ENCODE peak calls at places on chromosomes 2 and 18, in nine cellular contexts. C is naive thymus-derived CD4-positive, alpha-beta T cell; L is ACHN; N is activated naive CD4-positive, alpha-beta T cell treated with anti-CD3 and anti-CD28 coated beads for 36 hours; J is body of pancreas; U is cardiac septum; X is ureter; O is lower leg skin; I is AML-193. F is an unnamed sample.

GRCh38 chr2:65357095-65357958 is 75.1 kb downstream of the SPRED2 start:
- DNase-seq in O (no peak), I (no peak), N (peak; percentile 29), C (no peak), L (no peak), J (no peak), U (no peak), X (no peak), F (no peak)

GRCh38 chr18:11412790-11413189 is 196.6 kb upstream of the SLC35G4 start:
- DNase-seq in C (no peak), O (no peak), X (no peak), U (no peak), I (no peak), N (no peak), L (no peak), J (no peak), F (no peak)

GRCh38 chr2:172279843-172280242 is 147.5 kb upstream of the ITGA6 start:
- DNase-seq in U (no peak), O (no peak), J (no peak), C (no peak), X (no peak), I (no peak), N (no peak), L (no peak), F (no peak)

GRCh38 chr2:105486762-105487141 is 87.9 kb upstream of the FHL2 start:
- DNase-seq in C (no peak), N (no peak), O (no peak), L (no peak), I (no peak), U (no peak), X (no peak), J (no peak), F (no peak)

GRCh38 chr2:11145350-11145749 is 9.9 kb upstream of the SLC66A3 start:
- DNase-seq in L (no peak), O (no peak), J (no peak), X (no peak), N (no peak), U (no peak), C (no peak), I (no peak), F (no peak)

GRCh38 chr18:5842653-5843052 is 52.7 kb downstream of the TMEM200C start:
- DNase-seq in O (no peak), J (no peak), C (no peak), U (no peak), I (no peak), L (no peak), N (no peak), X (no peak), F (no peak)

GRCh38 chr2:27013738-27014137 is 19.0 kb upstream of the TMEM214 start:
- DNase-seq in C (no peak), I (no peak), O (no peak), U (peak; percentile 46), J (no peak), L (no peak), X (no peak), N (no peak), F (no peak)

GRCh38 chr2:150153646-150154307 is 333.7 kb downstream of the RND3 start:
- DNase-seq in I (no peak), L (no peak), C (no peak), O (no peak), U (no peak), J (no peak), N (no peak), X (no peak), F (no peak)

GRCh38 chr2:64504774-64505720 is 19.1 kb upstream of the AFTPH start:
- DNase-seq in X (no peak), I (no peak), J (no peak), N (no peak), C (no peak), L (no peak), U (no peak), O (no peak), F (no peak)

GRCh38 chr2:7992612-7993596 is 689.0 kb upstream of the ID2 start:
- DNase-seq in L (no peak), C (no peak), O (no peak), U (no peak), I (no peak), X (no peak), J (no peak), N (no peak), F (no peak)

GRCh38 chr2:96260404-96261260 is 5.2 kb downstream of the TMEM127 start:
- DNase-seq in O (no peak), N (peak; percentile 60), C (peak; percentile 37), I (peak; percentile 72), U (peak; percentile 83), L (peak; percentile 75), X (peak; percentile 76), J (peak; percentile 91), F (peak; percentile 57)

GRCh38 chr2:86821842-86822241 is 31.1 kb upstream of the CD8A start:
- DNase-seq in J (no peak), U (no peak), N (no peak), X (no peak), C (no peak), O (no peak), I (no peak), L (no peak), F (no peak)

GRCh38 chr2:207284556-207285450 is 119.1 kb upstream of the KLF7 start:
- DNase-seq in U (no peak), C (no peak), X (no peak), J (no peak), I (no peak), N (no peak), O (no peak), L (no peak), F (no peak)

GRCh38 chr18:22585821-22586220 is 168.1 kb upstream of the CTAGE1 start:
- DNase-seq in U (no peak), X (no peak), O (no peak), J (no peak), C (no peak), N (no peak), L (no peak), I (no peak), F (no peak)

GRCh38 chr2:170155022-170155722 is 22.8 kb upstream of the MYO3B start:
- DNase-seq in O (no peak), U (no peak), C (no peak), X (no peak), I (no peak), J (no peak), L (no peak), N (no peak), F (no peak)

GRCh38 chr2:64525323-64525625 is 1.1 kb downstream of the AFTPH start:
- DNase-seq in X (no peak), L (peak; percentile 51), C (no peak), U (no peak), N (peak; percentile 72), O (no peak), I (peak; percentile 66), J (no peak), F (peak; percentile 53)

GRCh38 chr2:226649871-226650660 is 149.6 kb downstream of the IRS1 start:
- DNase-seq in X (peak; percentile 87), U (peak; percentile 80), J (peak; percentile 80), O (peak; percentile 92), C (peak; percentile 44), L (no peak), I (peak; percentile 65), N (peak; percentile 74), F (peak; percentile 72)

GRCh38 chr2:194720461-194720860 is 936.6 kb upstream of the SLC39A10 start:
- DNase-seq in I (no peak), C (no peak), J (no peak), U (no peak), O (no peak), X (no peak), N (no peak), L (no peak), F (no peak)

GRCh38 chr2:121213386-121213785 is 71.6 kb downstream of the TFCP2L1 start:
- DNase-seq in I (no peak), J (no peak), N (no peak), X (no peak), U (no peak), C (no peak), L (no peak), O (no peak), F (no peak)

GRCh38 chr2:123144082-123144481 is 881.0 kb upstream of the CNTNAP5 start:
- DNase-seq in X (no peak), N (no peak), U (no peak), J (no peak), O (no peak), C (no peak), I (no peak), L (no peak), F (no peak)

GRCh38 chr2:215356948-215357461 is 45.1 kb downstream of the ATIC start:
- DNase-seq in O (no peak), I (no peak), N (no peak), U (no peak), L (peak; percentile 35), C (no peak), J (no peak), X (no peak), F (no peak)

GRCh38 chr2:28801726-28802125 is 8.9 kb upstream of the SPDYA start:
- DNase-seq in J (no peak), U (no peak), I (no peak), N (no peak), X (no peak), C (no peak), L (no peak), O (no peak), F (no peak)

GRCh38 chr2:221463235-221463896 is 108.7 kb downstream of the EPHA4 start:
- DNase-seq in X (no peak), O (no peak), I (no peak), N (no peak), J (no peak), L (no peak), C (no peak), U (no peak), F (peak; percentile 20)

GRCh38 chr18:42192251-42193248 is 237.5 kb downstream of the PIK3C3 start:
- DNase-seq in N (no peak), I (no peak), X (no peak), L (peak; percentile 11), J (no peak), O (no peak), C (no peak), U (no peak), F (no peak)

GRCh38 chr2:128446866-128447537 is 128.3 kb upstream of the HS6ST1 start:
- DNase-seq in O (peak; percentile 84), N (no peak), I (no peak), X (peak; percentile 40), L (no peak), J (peak; percentile 5), C (no peak), U (peak; percentile 62), F (no peak)

GRCh38 chr2:230669386-230669935 is 43.2 kb upstream of the CAB39 start:
- DNase-seq in J (no peak), U (no peak), I (peak; percentile 18), L (no peak), O (no peak), X (no peak), N (no peak), C (no peak), F (no peak)

GRCh38 chr18:47397671-47398319 is 146.3 kb upstream of the SKOR2 start:
- DNase-seq in N (peak; percentile 47), O (peak; percentile 37), J (no peak), U (no peak), I (peak; percentile 8), L (peak; percentile 4), C (no peak), X (no peak), F (peak; percentile 24)

GRCh38 chr2:38535404-38535744 is 67.4 kb downstream of the HNRNPLL start:
- DNase-seq in L (no peak), J (no peak), I (no peak), C (no peak), X (no peak), U (no peak), O (no peak), N (no peak), F (no peak)

GRCh38 chr2:204972606-204973336 is 427.5 kb downstream of the PARD3B start:
- DNase-seq in O (no peak), C (no peak), X (no peak), J (no peak), L (no peak), I (no peak), U (no peak), N (no peak), F (no peak)

GRCh38 chr2:191638079-191638801 is 39.7 kb upstream of the NABP1 start:
- DNase-seq in L (no peak), C (no peak), I (no peak), U (no peak), X (no peak), J (no peak), N (peak; percentile 40), O (no peak), F (no peak)

GRCh38 chr2:152627010-152627957 is 90.0 kb downstream of the PRPF40A start:
- DNase-seq in J (no peak), C (no peak), O (no peak), I (peak; percentile 45), U (no peak), N (no peak), X (no peak), L (peak; percentile 55), F (no peak)

F was measured in activated CD8-positive, alpha-beta T cell treated with anti-CD3 and anti-CD28 coated beads, Interleukin-2, amount 10 ng/mL, durations not matched to agents 7 days and 5 days.